ENCODE peak calls at places on chromosomes 5 and 9, in six cellular contexts. O is CD8-positive, alpha-beta memory T cell; S is CD4-positive, alpha-beta T cell; P is NCI-H774; U is psoas muscle; F is EL. V is an unnamed sample.

GRCh38 chr9:30197954-30198353 is 2186.5 kb upstream of the ACO1 start:
- DNase-seq in F (no peak), P (no peak), U (no peak), O (no peak), S (no peak), V (no peak)

GRCh38 chr5:78627175-78627574 is 21.4 kb downstream of the LHFPL2 start:
- DNase-seq in F (no peak), S (no peak), O (no peak), P (no peak), U (no peak), V (no peak)

GRCh38 chr5:149382517-149383220 is 3.6 kb upstream of the IL17B start:
- DNase-seq in P (no peak), S (no peak), F (no peak), O (no peak), U (no peak), V (no peak)

GRCh38 chr9:135963938-135964337 is 2.8 kb upstream of the UBAC1 start:
- DNase-seq in F (no peak), O (no peak), U (no peak), S (no peak), P (no peak), V (no peak)

GRCh38 chr5:54294097-54294667 is 16.2 kb downstream of the ARL15 start:
- DNase-seq in P (no peak), S (no peak), U (no peak), O (no peak), F (no peak), V (no peak)

GRCh38 chr5:152051499-152052454 is 127.1 kb upstream of the GLRA1 start:
- DNase-seq in F (no peak), P (no peak), S (no peak), O (no peak), U (no peak), V (no peak)

GRCh38 chr5:125696762-125697161 is 726.4 kb upstream of the GRAMD2B start:
- DNase-seq in O (no peak), F (peak), P (no peak), S (no peak), U (no peak), V (no peak)

GRCh38 chr5:77644443-77645157 is 6.1 kb upstream of the OTP start:
- DNase-seq in U (no peak), O (no peak), S (no peak), F (no peak), P (peak), V (no peak)

GRCh38 chr5:134553816-134554215 is 28.3 kb downstream of the JADE2 start:
- DNase-seq in O (no peak), F (peak), P (no peak), U (no peak), S (no peak), V (no peak)

GRCh38 chr5:151779531-151780125 is 7.9 kb downstream of the G3BP1 start:
- DNase-seq in F (no peak), U (no peak), O (no peak), S (no peak), P (no peak), V (no peak)

GRCh38 chr5:59423021-59423420 is 470.5 kb downstream of the PDE4D start:
- DNase-seq in P (no peak), U (no peak), F (peak), O (no peak), S (no peak), V (no peak)

GRCh38 chr5:76831108-76831447 is 12.2 kb downstream of the F2RL1 start:
- DNase-seq in O (no peak), U (no peak), S (no peak), P (no peak), F (peak), V (no peak)